ENCODE peak calls at places on chromosomes 4 and X, in six cellular contexts. A is Panc1, Z is HCT116, W is K562, U is HL-60, Y is GM12878. K is an unnamed sample. For H3K27me3, the result is how much of the 10 kb centered on the place peaks cover.

GRCh38 chrX:112687189-112687691 is 7.5 kb upstream of the LHFPL1 start:
- DNase-seq in A (no peak), Z (no peak), W (no peak), U (no peak), Y (no peak), K (no peak)

GRCh38 chrX:110684653-110685052 is 111.0 kb downstream of the CHRDL1 start:
- DNase-seq in A (no peak), Z (no peak), W (no peak), U (no peak), Y (no peak), K (no peak)

GRCh38 chrX:68634649-68635227 is 12.7 kb upstream of the STARD8 start:
- DNase-seq in A (no peak), Z (no peak), W (peak), U (no peak), Y (no peak), K (no peak)

GRCh38 chr4:15303052-15303641 is 124.7 kb upstream of the C1QTNF7 start:
- DNase-seq in A (peak), Z (no peak), W (no peak), U (no peak), Y (no peak), K (no peak)

GRCh38 chr4:81724925-81725329 is 253.2 kb upstream of the RASGEF1B start:
- DNase-seq in A (no peak), Z (no peak), W (peak), U (no peak), Y (peak), K (no peak)

GRCh38 chr4:132572210-132572609 is 576.9 kb upstream of the PCDH10 start:
- DNase-seq in A (no peak), Z (no peak), W (no peak), U (no peak), Y (no peak), K (peak)

GRCh38 chrX:13387656-13388421 is 68.0 kb upstream of the ATXN3L start:
- DNase-seq in A (no peak), Z (no peak), W (no peak), U (peak), Y (no peak), K (no peak)

GRCh38 chrX:13212191-13212651 is 107.6 kb downstream of the ATXN3L start:
- DNase-seq in A (no peak), Z (no peak), W (no peak), U (peak), Y (no peak), K (no peak)

GRCh38 chr4:106273831-106274230 is 42.2 kb downstream of the TBCK start:
- DNase-seq in A (no peak), Z (no peak), W (no peak), U (no peak), Y (no peak), K (peak)

GRCh38 chr4:181261279-181261678 is 981.9 kb upstream of the TENM3 start:
- DNase-seq in A (no peak), Z (no peak), W (no peak), U (no peak), Y (no peak), K (peak)

GRCh38 chrX:119425050-119425449 is 25.9 kb downstream of the SLC25A43 start:
- DNase-seq in A (no peak), Z (no peak), W (no peak), U (no peak), Y (no peak), K (no peak)

GRCh38 chr4:176902710-176903323 is 110.1 kb upstream of the VEGFC start:
- DNase-seq in A (peak), Z (no peak), W (no peak), U (no peak), Y (peak), K (no peak)

GRCh38 chr4:73528171-73528570 is 46.6 kb downstream of the AFM start:
- DNase-seq in A (no peak), Z (no peak), W (no peak), U (no peak), Y (no peak), K (no peak)

GRCh38 chr4:137125011-137125410 is 407.3 kb downstream of the PCDH18 start:
- DNase-seq in A (no peak), Z (peak), W (no peak), U (no peak), Y (no peak), K (no peak)

GRCh38 chrX:750812-751211 is 120.2 kb downstream of the SHOX start:
- DNase-seq in A (no peak), Z (no peak), W (no peak), U (no peak), Y (no peak), K (no peak)
- TF ChIP-seq REST in A (no peak), Z (no peak), W (no peak), U (no peak), Y (no peak), K (no peak)

GRCh38 chr4:1497189-1497801 is 91.1 kb upstream of the NKX1-1 start:
- DNase-seq in A (no peak), Z (no peak), W (no peak), U (no peak), Y (no peak), K (no peak)
- H3K27me3 ChIP-seq in A (under half), Z (under half), W (half or more), U (under half), Y (under half), K (under half)

GRCh38 chr4:40194602-40195161 is 2.1 kb upstream of the RHOH start:
- DNase-seq in A (no peak), Z (no peak), W (no peak), U (no peak), Y (no peak), K (no peak)
- TF ChIP-seq REST in A (no peak), Z (no peak), W (no peak), U (no peak), Y (no peak), K (no peak)

DNA sequence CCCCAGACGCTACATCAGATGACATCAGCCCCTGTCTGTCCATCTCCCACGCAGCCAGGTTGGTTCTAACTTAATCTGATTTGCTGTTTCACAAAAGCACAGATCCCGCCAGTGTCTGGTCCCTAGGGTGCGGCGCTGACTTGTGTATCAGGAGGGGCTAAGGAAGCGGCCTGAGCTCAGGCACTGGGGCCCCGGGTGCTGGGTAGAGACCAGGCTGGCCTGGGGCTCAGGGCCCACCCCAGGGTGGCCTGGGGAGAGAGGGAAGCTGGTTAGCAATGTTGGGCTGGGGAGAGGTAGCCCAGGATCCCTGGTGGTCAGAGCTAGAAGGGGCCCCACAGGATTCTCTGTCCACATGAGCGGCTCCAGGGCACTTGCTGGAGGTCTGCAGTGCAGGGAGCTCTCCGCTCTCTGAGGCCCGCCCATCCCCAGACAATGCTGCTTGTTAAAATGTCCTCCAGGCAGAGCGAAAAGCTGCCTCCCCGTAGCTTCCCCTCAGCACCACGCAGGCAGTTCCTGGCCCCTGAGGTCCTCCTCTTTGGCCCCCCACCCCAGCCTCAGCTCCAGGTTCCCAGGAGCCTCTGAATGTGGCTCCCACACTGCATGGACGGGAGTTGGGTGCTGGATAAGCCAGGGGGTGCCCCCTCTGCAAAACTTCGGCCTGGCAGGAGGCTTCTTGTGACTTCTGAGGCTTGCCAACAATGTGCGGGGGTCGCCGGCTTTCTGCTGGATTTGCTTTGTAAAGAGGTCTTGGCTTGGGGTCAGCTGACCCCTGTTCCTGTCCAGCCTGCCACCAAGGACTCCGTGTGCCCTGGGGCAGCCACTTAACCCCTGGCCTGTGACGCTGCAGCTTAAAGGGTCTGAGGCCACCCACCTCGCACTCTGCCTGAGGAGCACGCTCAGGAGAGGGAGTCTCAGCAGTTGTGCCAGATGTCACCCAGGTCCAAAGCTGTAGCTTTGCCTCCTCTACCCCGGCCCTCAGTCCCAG is 112.9 kb downstream of the CPZ start:
- DNase-seq in A (no peak), Z (no peak), W (no peak), U (no peak), Y (no peak), K (no peak)
- H3K27me3 ChIP-seq in A (under half), Z (under half), W (under half), U (under half), Y (under half), K (under half)

DNA sequence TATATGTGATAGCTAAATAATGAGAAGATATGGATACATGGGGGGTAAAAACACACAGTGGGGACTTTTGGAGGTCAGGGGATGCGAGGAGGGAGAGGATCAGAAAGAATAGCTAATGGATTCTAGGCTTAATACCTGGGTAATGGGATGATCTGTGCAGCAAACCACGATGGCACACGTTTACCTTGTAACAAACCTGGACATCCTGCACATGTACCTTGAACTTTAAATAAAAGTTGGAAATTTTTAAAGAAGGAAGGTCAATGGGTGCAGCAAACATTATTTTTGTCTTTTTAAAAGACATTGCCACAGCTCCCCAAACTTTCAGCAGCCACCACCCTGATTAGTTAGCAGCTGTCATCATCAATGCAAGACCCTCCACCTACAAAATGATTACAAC is 29.7 kb upstream of the UGT2B15 start:
- DNase-seq in A (no peak), Z (no peak), W (no peak), U (no peak), Y (no peak), K (no peak)
- TF ChIP-seq REST in A (no peak), Z (no peak), W (no peak), U (no peak), Y (no peak), K (no peak)

DNA sequence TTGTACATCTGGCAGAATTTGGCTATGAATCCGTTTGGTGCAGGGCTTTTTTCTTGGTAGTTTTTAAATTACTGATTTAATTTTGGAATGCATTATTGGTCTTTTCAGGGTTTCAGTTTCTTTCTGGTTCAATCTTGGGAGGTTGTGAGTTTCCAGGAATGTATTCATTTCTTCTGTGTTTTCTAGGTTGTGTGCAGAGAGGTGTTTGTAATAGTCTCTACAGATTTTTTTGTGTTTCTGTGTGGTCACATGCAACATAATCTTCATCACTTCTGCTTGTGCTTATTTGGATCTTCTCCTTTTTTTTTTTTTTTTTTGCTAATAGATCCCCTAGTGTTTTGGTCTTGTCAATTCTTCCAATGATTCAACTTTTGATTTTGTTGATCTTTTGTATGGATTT is 77.6 kb downstream of the FAAH2 start:
- DNase-seq in A (no peak), Z (no peak), W (no peak), U (no peak), Y (no peak), K (no peak)
- H3K27me3 ChIP-seq in A (under half), Z (under half), W (under half), U (under half), Y (under half), K (under half)

GRCh38 chrX:19347916-19348315 is 4.2 kb downstream of the PDHA1 start:
- DNase-seq in A (no peak), Z (no peak), W (no peak), U (no peak), Y (no peak), K (no peak)
- TF ChIP-seq REST in A (no peak), Z (no peak), W (no peak), U (no peak), Y (no peak), K (no peak)